ENCODE peak calls at places on chromosome 13, in four cellular contexts. J is GM12878, V is K562, R is HepG2. H is an unnamed sample.

GRCh38 chr13:44904982-44905381 is 84.3 kb downstream of the NUFIP1 start:
- DNase-seq in V (no peak), J (no peak), R (no peak), H (no peak)

GRCh38 chr13:74466015-74466414 is 331.8 kb upstream of the KLF12 start:
- DNase-seq in R (no peak), V (no peak), J (no peak), H (no peak)

GRCh38 chr13:85659493-85659892 is 139.7 kb downstream of the SLITRK6 start:
- DNase-seq in V (no peak), J (no peak), R (no peak), H (no peak)

GRCh38 chr13:112457485-112457884 is 81.3 kb downstream of the SPACA7 start:
- DNase-seq in R (no peak), J (no peak), V (no peak), H (no peak)

GRCh38 chr13:94950303-94950702 is 238.0 kb upstream of the SOX21 start:
- DNase-seq in R (no peak), V (no peak), J (no peak), H (peak)

GRCh38 chr13:31909889-31910551 is 121.6 kb upstream of the FRY start:
- DNase-seq in J (peak), R (peak), V (peak), H (peak)

GRCh38 chr13:41909524-41909923 is 51.4 kb downstream of the VWA8 start:
- DNase-seq in V (no peak), R (no peak), J (no peak), H (no peak)

GRCh38 chr13:70108276-70108845 is at the start of gene KLHL1:
- DNase-seq in V (no peak), R (no peak), J (no peak), H (no peak)

GRCh38 chr13:25561842-25562241 is 190.1 kb downstream of the ATP8A2 start:
- DNase-seq in R (no peak), V (no peak), J (no peak), H (no peak)

GRCh38 chr13:44311011-44311481 is 62.6 kb upstream of the SERP2 start:
- DNase-seq in R (no peak), J (no peak), V (no peak), H (no peak)

GRCh38 chr13:79867248-79867647 is 386.3 kb downstream of the NDFIP2 start:
- DNase-seq in J (no peak), V (no peak), R (no peak), H (no peak)

GRCh38 chr13:91144054-91144453 is 203.4 kb upstream of the MIR17HG start:
- DNase-seq in J (no peak), V (no peak), R (no peak), H (no peak)

GRCh38 chr13:95058680-95059079 is 242.6 kb downstream of the ABCC4 start:
- DNase-seq in J (no peak), R (no peak), V (no peak), H (no peak)

GRCh38 chr13:113849546-113849945 is 14.3 kb downstream of the GAS6 start:
- DNase-seq in R (no peak), V (no peak), J (no peak), H (no peak)

GRCh38 chr13:92487238-92487637 is 739.4 kb upstream of the GPC6 start:
- DNase-seq in V (no peak), J (no peak), R (no peak), H (no peak)

GRCh38 chr13:113876341-113877148 is 12.7 kb upstream of the GAS6 start:
- DNase-seq in R (no peak), J (no peak), V (no peak), H (no peak)

GRCh38 chr13:39484506-39485313 is 118.3 kb downstream of the LHFPL6 start:
- DNase-seq in V (no peak), J (no peak), R (no peak), H (no peak)

GRCh38 chr13:54261856-54262255 is 1233.2 kb downstream of the OLFM4 start:
- DNase-seq in R (no peak), J (no peak), V (no peak), H (no peak)

GRCh38 chr13:24267283-24267682 is 42.1 kb upstream of the C1QTNF9 start:
- DNase-seq in J (peak), V (no peak), R (no peak), H (no peak)

GRCh38 chr13:92317066-92317465 is 909.5 kb upstream of the GPC6 start:
- DNase-seq in J (no peak), V (no peak), R (no peak), H (no peak)

GRCh38 chr13:28636078-28636477 is 22.9 kb upstream of the POMP start:
- DNase-seq in R (no peak), J (no peak), V (no peak), H (no peak)

DNA sequence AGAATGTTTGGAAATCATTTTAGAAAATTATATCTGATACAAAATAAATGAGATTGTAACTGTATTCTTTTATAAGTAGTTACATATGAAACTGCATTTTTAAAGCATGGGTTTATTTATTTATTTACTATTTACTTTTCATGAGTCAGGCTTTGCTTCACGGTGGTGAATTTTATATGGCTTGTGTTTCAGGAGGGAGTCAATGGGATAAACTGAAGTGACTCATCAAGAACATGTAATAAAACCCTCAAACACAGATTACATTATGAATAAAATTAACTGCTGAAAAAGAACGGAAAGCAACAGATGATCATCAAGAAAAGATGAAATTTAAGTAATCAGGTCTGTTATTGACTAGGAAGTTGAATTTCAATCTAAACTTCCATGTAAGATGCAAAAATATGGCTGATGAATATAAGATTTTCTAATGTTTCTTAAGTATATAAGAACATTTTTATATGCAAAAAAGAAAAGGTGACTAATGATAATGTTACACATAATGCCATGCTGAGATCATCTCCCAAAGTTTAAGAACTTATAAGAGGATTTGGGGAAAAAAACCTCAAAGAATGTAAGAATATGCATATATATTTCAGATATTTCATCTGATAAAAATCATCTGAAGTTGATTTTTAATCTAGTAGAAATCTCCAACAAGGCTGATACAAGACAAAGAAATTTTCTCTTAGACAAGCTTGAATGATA is 383.6 kb downstream of the SLITRK1 start:
- DNase-seq in J (no peak), R (no peak), V (no peak), H (peak)
- TF ChIP-seq FOXM1 in J (no peak), R (no peak), V (no peak), H (no peak)

GRCh38 chr13:98778749-98779148 is 26.3 kb upstream of the SLC15A1 start:
- DNase-seq in J (no peak), V (no peak), R (no peak), H (no peak)
- TF ChIP-seq TARDBP in J (no peak), V (no peak), R (no peak), H (no peak)

GRCh38 chr13:100619940-100620339 is 31.4 kb upstream of the GGACT start:
- DNase-seq in R (no peak), J (no peak), V (no peak), H (no peak)

GRCh38 chr13:100625447-100625846 is 36.9 kb upstream of the GGACT start:
- DNase-seq in V (no peak), R (no peak), J (no peak), H (no peak)

GRCh38 chr13:100620792-100621191 is 32.2 kb upstream of the GGACT start:
- DNase-seq in R (no peak), J (no peak), V (no peak), H (no peak)
- TF ChIP-seq FOXM1 in R (no peak), J (no peak), V (no peak), H (no peak)

DNA sequence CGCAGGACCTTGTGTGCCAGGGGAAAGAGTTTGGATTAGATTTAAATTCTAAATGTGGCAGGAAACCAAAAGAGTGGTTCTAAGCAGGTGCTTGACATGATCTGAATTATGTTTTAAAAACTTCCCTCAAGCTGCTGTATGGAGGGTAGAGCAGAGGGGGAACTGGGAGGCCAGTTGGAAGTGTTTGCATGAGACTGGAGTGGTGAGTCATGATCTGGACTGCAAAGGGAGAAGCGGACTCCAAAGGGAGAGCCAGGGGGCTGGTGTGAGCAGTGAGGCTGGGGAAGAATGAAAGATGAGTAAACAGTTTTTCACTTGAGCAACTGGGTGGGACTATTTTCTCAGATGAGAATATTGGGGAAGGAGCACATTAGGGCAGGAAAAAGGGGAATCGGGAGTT is 206.1 kb downstream of the DNAJC15 start:
- DNase-seq in V (no peak), J (no peak), R (no peak), H (no peak)
- TF ChIP-seq TARDBP in V (no peak), J (no peak), R (no peak), H (no peak)

GRCh38 chr13:93529961-93530360 is 303.4 kb downstream of the GPC6 start:
- DNase-seq in J (no peak), R (no peak), V (no peak), H (no peak)
- TF ChIP-seq FOXM1 in J (no peak), R (no peak), V (no peak), H (no peak)

GRCh38 chr13:109275390-109275789 is 511.0 kb downstream of the IRS2 start:
- DNase-seq in V (no peak), J (no peak), R (no peak), H (no peak)
- TF ChIP-seq TARDBP in V (no peak), J (no peak), R (no peak), H (no peak)

DNA sequence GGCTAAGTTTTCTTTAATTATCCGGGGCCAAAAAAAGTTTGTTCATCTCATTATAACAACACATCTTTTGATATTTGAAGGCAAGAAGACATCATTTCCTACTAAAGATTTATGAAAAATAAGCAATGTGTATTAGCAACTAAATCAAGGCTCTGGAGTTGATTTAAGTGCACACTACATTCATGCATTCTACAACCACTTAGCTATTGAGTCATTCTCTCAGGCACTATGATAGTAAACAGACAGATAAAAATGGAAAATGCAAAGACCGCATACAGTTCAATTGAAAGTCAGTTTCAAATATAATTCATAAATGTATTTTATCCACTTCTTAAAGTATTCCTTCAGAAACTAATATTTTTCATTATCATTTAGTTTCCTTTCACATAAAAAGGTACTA is 1395.2 kb downstream of the PCDH9 start:
- DNase-seq in R (no peak), J (no peak), V (no peak), H (no peak)
- TF ChIP-seq FOXM1 in R (no peak), J (no peak), V (no peak), H (no peak)